ENCODE peak calls at places on chromosomes 11 and 22, in nine cellular contexts. W is MCF 10A; A is NCI-H2029 treated with DMSO at 0.1 percent for 48 hours; D is activated CD8-positive, alpha-beta memory T cell treated with anti-CD3 and anti-CD28 coated beads, Interleukin-2, amount 50 U/mL, for 48 hours; Q is AG09309; S is BJ; V is right cardiac atrium; H is cardiac fibroblast; O is Calu3. K is an unnamed sample.
A peak's percentile ranks its signal among the peaks of the same experiment; 100 is the strongest.

GRCh38 chr11:16788141-16789060 is 50.0 kb downstream of the C11orf58 start:
- DNase-seq in A (peak; percentile 34), D (peak; percentile 88), O (peak; percentile 79), Q (no peak), W (peak; percentile 94), S (no peak), H (peak; percentile 87), V (peak; percentile 68), K (peak; percentile 86)

GRCh38 chr11:35139883-35140282 is 912 bp downstream of the CD44 start:
- DNase-seq in D (no peak), W (peak; percentile 48), S (no peak), V (no peak), Q (no peak), H (no peak), A (no peak), O (no peak), K (no peak)

GRCh38 chr11:130648601-130649000 is 200.2 kb downstream of the ADAMTS15 start:
- DNase-seq in Q (no peak), A (no peak), O (no peak), H (peak; percentile 70), V (peak; percentile 83), W (no peak), D (no peak), S (no peak), K (peak; percentile 86)

GRCh38 chr11:2589538-2589934 is 110.3 kb downstream of the KCNQ1OT1 start:
- DNase-seq in S (no peak), D (no peak), H (no peak), V (peak; percentile 4), O (no peak), Q (no peak), W (no peak), A (no peak), K (no peak)

GRCh38 chr22:47110817-47111443 is 348.5 kb downstream of the TBC1D22A start:
- DNase-seq in W (no peak), V (no peak), H (peak; percentile 92), Q (no peak), D (no peak), S (no peak), A (no peak), O (no peak), K (no peak)

GRCh38 chr11:79026803-79027445 is 413.9 kb downstream of the TENM4 start:
- DNase-seq in W (no peak), S (peak; percentile 21), Q (peak; percentile 57), A (no peak), D (no peak), V (no peak), O (no peak), H (peak; percentile 9), K (no peak)

GRCh38 chr11:61495801-61496601 is 12.5 kb upstream of the LRRC10B start:
- DNase-seq in O (no peak), D (no peak), W (no peak), H (no peak), S (no peak), A (no peak), V (no peak), Q (no peak), K (no peak)

GRCh38 chr11:114082415-114082748 is 22.9 kb downstream of the ZBTB16 start:
- DNase-seq in D (no peak), V (no peak), S (no peak), H (peak; percentile 73), Q (no peak), O (no peak), W (peak; percentile 63), A (no peak), K (no peak)

GRCh38 chr11:550746-551085 is 9.8 kb downstream of the LMNTD2 start:
- DNase-seq in O (no peak), W (no peak), A (no peak), Q (no peak), D (no peak), S (no peak), V (peak; percentile 4), H (no peak), K (no peak)

GRCh38 chr11:69468236-69468635 is 13.2 kb upstream of the LINC01488 start:
- DNase-seq in W (no peak), Q (no peak), S (no peak), V (no peak), H (no peak), O (no peak), A (no peak), D (no peak), K (peak; percentile 4)

GRCh38 chr22:35648066-35649025 is at the start of gene APOL6:
- DNase-seq in W (peak; percentile 82), D (peak; percentile 81), O (peak; percentile 37), S (no peak), A (peak; percentile 77), Q (no peak), H (peak; percentile 87), V (no peak), K (peak; percentile 40)

GRCh38 chr11:65215441-65216076 is 33.8 kb downstream of the CAPN1 start:
- DNase-seq in S (no peak), D (peak; percentile 69), V (no peak), O (no peak), A (no peak), W (no peak), Q (no peak), H (no peak), K (no peak)

GRCh38 chr11:43269229-43269928 is 42.4 kb upstream of the API5 start:
- DNase-seq in S (no peak), Q (no peak), H (no peak), O (no peak), V (peak; percentile 29), A (no peak), D (no peak), W (no peak), K (peak; percentile 59)

GRCh38 chr11:121587182-121587581 is 134.4 kb upstream of the SORL1-AS1 start:
- DNase-seq in Q (no peak), D (no peak), S (no peak), W (no peak), A (no peak), O (no peak), H (no peak), V (no peak), K (no peak)

K was measured in left ventricle myocardium superior.